ENCODE peak calls at places on chromosomes 1 and 21, in five cellular contexts. M, Y, A, D and N are unnamed samples.

GRCh38 chr1:17186216-17186894 is 18.6 kb upstream of the PADI1 start:
- DNase-seq in M (no peak), Y (no peak), A (no peak), D (no peak), N (no peak)

GRCh38 chr1:93980320-93980744 is 71.1 kb upstream of the GCLM start:
- DNase-seq in M (no peak), Y (peak; percentile 37), A (no peak), D (no peak), N (peak; percentile 52)

GRCh38 chr1:178160736-178161475 is 67.0 kb downstream of the RASAL2 start:
- DNase-seq in M (no peak), Y (no peak), A (no peak), D (no peak), N (no peak)

GRCh38 chr1:246934777-246935176 is 3.0 kb upstream of the AHCTF1 start:
- DNase-seq in M (no peak), Y (no peak), A (no peak), D (no peak), N (no peak)

GRCh38 chr1:160607051-160608032 is 28.0 kb upstream of the CD84 start:
- DNase-seq in M (peak; percentile 47), Y (peak; percentile 79), A (no peak), D (peak; percentile 55), N (no peak)

GRCh38 chr1:205701405-205701804 is 21.1 kb upstream of the SLC45A3 start:
- DNase-seq in M (no peak), Y (no peak), A (no peak), D (no peak), N (no peak)

GRCh38 chr21:26683996-26684395 is 110.9 kb upstream of the CYYR1 start:
- DNase-seq in M (no peak), Y (no peak), A (no peak), D (no peak), N (no peak)

GRCh38 chr1:31183927-31184554 is 55.6 kb downstream of the NKAIN1 start:
- DNase-seq in M (no peak), Y (peak; percentile 52), A (no peak), D (peak; percentile 30), N (peak; percentile 76)

GRCh38 chr1:206513312-206514111 is 6.2 kb downstream of the RASSF5 start:
- DNase-seq in M (no peak), Y (peak; percentile 97), A (no peak), D (peak; percentile 41), N (peak; percentile 99)

GRCh38 chr1:201172999-201173610 is 17.5 kb upstream of the IGFN1 start:
- DNase-seq in M (no peak), Y (no peak), A (no peak), D (no peak), N (no peak)

GRCh38 chr1:234656981-234657651 is 47.1 kb upstream of the IRF2BP2 start:
- DNase-seq in M (peak; percentile 23), Y (peak; percentile 92), A (no peak), D (peak; percentile 22), N (peak; percentile 96)

GRCh38 chr1:61261585-61261984 is 179.2 kb downstream of the NFIA start:
- DNase-seq in M (no peak), Y (no peak), A (no peak), D (no peak), N (no peak)

GRCh38 chr1:227769047-227769446 is 33.8 kb downstream of the SNAP47 start:
- DNase-seq in M (no peak), Y (no peak), A (no peak), D (no peak), N (peak; percentile 23)

GRCh38 chr1:156705321-156705917 is at the start of gene CRABP2:
- DNase-seq in M (no peak), Y (peak; percentile 66), A (peak; percentile 51), D (peak; percentile 20), N (no peak)

GRCh38 chr1:43786975-43787374 is 79.6 kb downstream of the ST3GAL3 start:
- DNase-seq in M (no peak), Y (peak; percentile 33), A (no peak), D (peak; percentile 57), N (no peak)

GRCh38 chr1:244751271-244751895 is 84.1 kb upstream of the COX20 start:
- DNase-seq in M (no peak), Y (no peak), A (no peak), D (no peak), N (no peak)

GRCh38 chr1:226097866-226098625 is 35.5 kb downstream of the H3-3A start:
- DNase-seq in M (no peak), Y (peak; percentile 99), A (no peak), D (no peak), N (peak; percentile 91)

GRCh38 chr1:56584910-56585528 is 5.7 kb upstream of the PLPP3 start:
- DNase-seq in M (no peak), Y (peak; percentile 88), A (no peak), D (no peak), N (no peak)

GRCh38 chr1:83760211-83760978 is 238.5 kb downstream of the TTLL7 start:
- DNase-seq in M (no peak), Y (no peak), A (no peak), D (no peak), N (no peak)

GRCh38 chr1:181083842-181084605 is 4.5 kb upstream of the IER5 start:
- DNase-seq in M (peak; percentile 50), Y (peak; percentile 75), A (no peak), D (peak; percentile 71), N (no peak)

GRCh38 chr1:116538527-116538926 is 32.3 kb downstream of the CD58 start:
- DNase-seq in M (peak; percentile 60), Y (peak; percentile 21), A (no peak), D (no peak), N (peak; percentile 52)

GRCh38 chr1:17109897-17110554 is 9.2 kb downstream of the PADI2 start:
- DNase-seq in M (no peak), Y (no peak), A (no peak), D (peak; percentile 84), N (peak; percentile 50)

GRCh38 chr1:23456226-23456625 is 27.8 kb downstream of the ASAP3 start:
- DNase-seq in M (no peak), Y (no peak), A (no peak), D (no peak), N (no peak)

GRCh38 chr1:111895456-111895855 is 94.0 kb downstream of the KCND3 start:
- DNase-seq in M (no peak), Y (no peak), A (no peak), D (no peak), N (no peak)

GRCh38 chr21:37659874-37660273 is 256.4 kb downstream of the KCNJ6 start:
- DNase-seq in M (no peak), Y (no peak), A (no peak), D (no peak), N (no peak)

GRCh38 chr21:37658121-37658993 is 257.9 kb downstream of the KCNJ6 start:
- DNase-seq in M (no peak), Y (peak; percentile 28), A (no peak), D (no peak), N (no peak)

GRCh38 chr21:37660709-37661108 is 255.5 kb downstream of the KCNJ6 start:
- DNase-seq in M (no peak), Y (no peak), A (no peak), D (no peak), N (no peak)

GRCh38 chr21:37656899-37657298 is 259.4 kb downstream of the KCNJ6 start:
- DNase-seq in M (no peak), Y (no peak), A (no peak), D (no peak), N (no peak)

DNA sequence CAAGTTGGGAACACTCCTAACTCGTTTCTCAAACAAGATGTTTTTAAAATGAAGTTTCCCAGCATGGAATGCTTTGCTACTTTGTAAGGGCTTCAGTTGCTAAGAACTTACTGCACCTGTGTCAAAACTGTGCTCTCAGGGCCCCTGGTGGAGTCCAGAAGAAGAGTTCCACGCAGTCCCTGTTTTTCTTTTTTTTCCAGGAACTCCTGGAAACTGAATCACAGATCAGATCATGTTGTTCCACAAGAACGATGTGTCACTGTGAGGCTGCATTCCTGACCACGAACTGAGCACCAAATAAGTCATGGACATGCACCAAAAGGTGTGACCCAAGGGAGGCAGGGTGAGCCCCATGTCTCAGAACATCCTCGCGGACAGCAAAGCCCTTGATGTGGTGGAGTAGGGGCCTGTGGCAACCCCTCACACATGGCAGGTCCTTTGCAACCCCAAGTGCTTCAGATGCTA is 257.2 kb downstream of the KCNJ6 start:
- DNase-seq in M (no peak), Y (peak; percentile 83), A (no peak), D (no peak), N (peak; percentile 96)
- TF ChIP-seq CTCF in M (no peak), Y (peak; percentile 53), A (no peak), D (no peak), N (peak; percentile 58)

DNA sequence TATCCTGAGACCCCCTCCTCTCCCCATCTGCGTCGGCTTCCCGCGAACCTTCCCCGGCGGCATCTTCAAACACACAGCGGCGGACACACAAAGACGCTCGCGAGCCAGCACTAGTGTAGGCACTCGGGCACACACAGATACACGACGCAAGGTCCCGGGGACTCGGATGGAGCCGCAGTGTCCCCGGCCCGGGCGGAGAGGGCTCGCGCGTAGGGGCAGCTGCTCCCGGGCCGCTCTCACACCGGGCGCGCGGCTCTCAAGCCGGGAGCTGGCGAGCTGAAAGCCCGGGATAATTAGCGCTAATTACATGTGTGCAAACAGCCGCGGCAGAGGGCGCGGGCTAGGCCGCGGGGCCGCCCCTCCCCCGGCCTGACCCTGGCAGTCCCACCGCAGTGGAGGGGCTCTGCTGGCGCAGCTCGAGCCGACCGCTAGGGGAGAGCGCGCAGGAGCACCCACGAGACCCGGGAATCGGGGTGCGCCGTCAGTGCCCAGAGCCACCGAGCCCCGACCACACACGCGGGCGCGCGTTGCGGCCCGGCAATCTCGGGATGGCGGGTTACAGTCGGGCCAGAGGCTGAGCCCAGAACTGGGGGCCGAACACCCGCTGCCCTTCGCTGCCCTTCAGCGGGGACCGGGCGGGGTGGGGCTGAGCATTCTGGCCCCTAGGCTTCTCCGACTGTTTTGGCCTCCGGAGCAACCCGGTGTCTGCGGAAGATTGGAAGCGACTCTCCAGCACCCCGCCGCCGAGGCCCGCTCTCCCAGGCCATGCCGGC is 271.6 kb downstream of the FOXD2 start:
- DNase-seq in M (peak; percentile 22), Y (no peak), A (no peak), D (peak; percentile 50), N (peak; percentile 92)
- TF ChIP-seq CTCF in M (peak; percentile 21), Y (peak; percentile 30), A (peak; percentile 54), D (peak; percentile 76), N (peak; percentile 16)

GRCh38 chr21:36964832-36965719 is 1.4 kb downstream of the HLCS start:
- DNase-seq in M (peak; percentile 18), Y (peak; percentile 29), A (no peak), D (no peak), N (no peak)

GRCh38 chr21:36966846-36967657 is 583 bp upstream of the HLCS start:
- DNase-seq in M (no peak), Y (peak; percentile 32), A (no peak), D (no peak), N (no peak)

GRCh38 chr21:36964398-36964797 is 2.1 kb downstream of the HLCS start:
- DNase-seq in M (no peak), Y (no peak), A (no peak), D (no peak), N (no peak)

GRCh38 chr21:36965720-36966065 is 776 bp downstream of the HLCS start:
- DNase-seq in M (peak; percentile 15), Y (peak; percentile 8), A (no peak), D (no peak), N (no peak)

GRCh38 chr21:36966066-36966845 is at the start of gene HLCS:
- DNase-seq in M (peak; percentile 89), Y (peak; percentile 39), A (peak; percentile 54), D (peak; percentile 85), N (peak; percentile 95)
- TF ChIP-seq CTCF in M (no peak), Y (peak; percentile 11), A (no peak), D (no peak), N (no peak)

DNA sequence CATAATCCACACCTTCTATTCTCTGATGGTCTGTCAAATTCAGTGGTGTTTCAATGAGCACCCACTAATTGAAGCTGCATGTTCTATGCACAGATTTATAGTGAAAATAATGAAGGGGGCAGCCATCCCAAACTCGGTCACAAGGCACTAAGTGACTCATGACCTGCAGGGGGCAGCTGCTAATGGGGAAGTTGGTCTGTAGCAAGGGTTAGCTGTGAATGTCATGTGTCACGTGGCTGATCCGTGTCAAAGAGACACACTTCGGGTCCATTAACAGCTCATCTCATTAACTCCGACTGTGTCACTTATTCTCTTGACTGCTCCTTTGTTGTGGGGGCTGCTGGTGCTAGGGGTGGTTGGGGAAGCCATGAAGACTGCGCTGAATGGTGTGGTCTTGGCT is 306.6 kb downstream of the PCP4 start:
- DNase-seq in M (no peak), Y (no peak), A (no peak), D (no peak), N (no peak)
- TF ChIP-seq CTCF in M (no peak), Y (no peak), A (no peak), D (no peak), N (no peak)